ENCODE peak calls at places on chromosomes 6 and 20, in seven cellular contexts. S, B, Q, E, Z, M and G are unnamed samples.
A peak's percentile ranks its signal among the peaks of the same experiment; 100 is the strongest.

GRCh38 chr6:32854376-32855178 is 585 bp downstream of the PSMB9 start:
- DNase-seq in S (no peak), B (peak; percentile 20), Q (no peak), E (no peak), Z (peak; percentile 50), M (no peak), G (no peak)

GRCh38 chr6:81950877-81951276 is 198.4 kb upstream of the TENT5A start:
- DNase-seq in S (no peak), B (peak; percentile 86), Q (no peak), E (peak; percentile 19), Z (peak; percentile 73), M (no peak), G (no peak)

GRCh38 chr6:29824144-29824543 is 3.5 kb upstream of the HLA-G start:
- DNase-seq in S (no peak), B (no peak), Q (no peak), E (no peak), Z (no peak), M (no peak), G (no peak)

GRCh38 chr6:82957171-82957894 is 108.3 kb downstream of the UBE3D start:
- DNase-seq in S (no peak), B (peak; percentile 33), Q (peak; percentile 42), E (no peak), Z (no peak), M (no peak), G (no peak)

GRCh38 chr6:30719356-30719755 is 796 bp upstream of the TUBB start:
- DNase-seq in S (no peak), B (peak; percentile 29), Q (no peak), E (no peak), Z (no peak), M (no peak), G (no peak)

GRCh38 chr20:54148947-54149764 is 24.6 kb downstream of the CYP24A1 start:
- DNase-seq in S (no peak), B (no peak), Q (no peak), E (no peak), Z (no peak), M (no peak), G (no peak)

GRCh38 chr6:87731818-87732661 is 30.0 kb upstream of the AKIRIN2 start:
- DNase-seq in S (peak; percentile 94), B (peak; percentile 94), Q (peak; percentile 94), E (peak; percentile 53), Z (peak; percentile 100), M (peak; percentile 85), G (peak; percentile 95)

GRCh38 chr20:36179170-36179945 is 24.8 kb downstream of the EPB41L1 start:
- DNase-seq in S (no peak), B (no peak), Q (no peak), E (no peak), Z (no peak), M (no peak), G (no peak)

GRCh38 chr6:122845916-122846632 is 57.0 kb downstream of the SMPDL3A start:
- DNase-seq in S (no peak), B (peak; percentile 33), Q (no peak), E (peak; percentile 9), Z (peak; percentile 44), M (no peak), G (no peak)

GRCh38 chr6:116949964-116950363 is 72.9 kb downstream of the RFX6 start:
- DNase-seq in S (no peak), B (no peak), Q (no peak), E (no peak), Z (no peak), M (no peak), G (no peak)

GRCh38 chr6:163937071-163937470 is 522.6 kb downstream of the QKI start:
- DNase-seq in S (no peak), B (peak; percentile 23), Q (no peak), E (no peak), Z (no peak), M (no peak), G (no peak)

GRCh38 chr20:63061051-63061531 is 54.3 kb upstream of the BHLHE23 start:
- DNase-seq in S (no peak), B (no peak), Q (no peak), E (no peak), Z (no peak), M (no peak), G (no peak)

DNA sequence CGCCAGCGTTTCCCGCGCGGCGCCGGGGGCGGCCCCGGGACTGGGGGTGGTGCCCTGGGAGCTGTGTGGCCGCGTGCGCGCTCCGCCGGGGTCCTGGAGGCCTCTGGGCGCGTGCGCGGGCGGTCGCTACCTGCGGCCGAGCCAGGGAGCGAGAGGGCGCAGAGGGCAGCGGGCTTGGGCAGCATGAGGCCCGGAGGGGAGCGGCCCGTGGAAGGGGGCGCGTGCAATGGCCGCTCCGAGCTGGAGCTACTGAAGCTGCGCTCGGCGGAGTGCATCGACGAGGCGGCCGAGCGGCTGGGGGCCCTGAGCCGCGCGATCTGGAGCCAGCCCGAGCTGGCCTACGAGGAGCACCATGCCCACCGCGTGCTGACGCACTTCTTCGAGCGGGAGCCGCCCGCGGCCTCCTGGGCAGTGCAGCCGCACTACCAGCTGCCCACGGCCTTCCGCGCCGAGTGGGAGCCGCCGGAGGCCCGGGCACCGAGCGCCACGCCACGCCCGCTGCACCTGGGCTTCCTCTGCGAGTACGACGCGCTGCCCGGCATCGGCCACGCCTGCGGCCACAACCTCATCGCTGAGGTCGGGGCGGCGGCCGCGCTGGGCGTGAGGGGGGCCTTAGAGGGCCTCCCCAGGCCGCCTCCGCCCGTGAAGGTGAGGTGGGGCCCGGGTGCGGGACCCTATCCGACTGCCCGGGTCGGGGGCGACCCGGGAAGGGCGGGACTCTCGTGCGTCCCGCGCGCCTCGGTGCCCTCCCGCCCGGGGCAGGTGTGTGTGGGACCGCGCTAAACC is at the start of gene PM20D2:
- DNase-seq in S (no peak), B (peak; percentile 51), Q (no peak), E (no peak), Z (peak; percentile 22), M (peak; percentile 69), G (no peak)
- H3K4me3 ChIP-seq in S (peak within 1 kb of the TSS; percentile 76), B (peak within 1 kb of the TSS; percentile 69), Q (peak within 1 kb of the TSS; percentile 43), E (peak within 1 kb of the TSS; percentile 60), Z (peak within 1 kb of the TSS; percentile 70), M (peak within 1 kb of the TSS; percentile 84), G (peak within 1 kb of the TSS; percentile 70)

GRCh38 chr6:13272131-13273046 is 55.9 kb downstream of the TBC1D7 start:
- DNase-seq in S (peak; percentile 24), B (peak; percentile 63), Q (no peak), E (no peak), Z (no peak), M (peak; percentile 29), G (no peak)
- H3K4me3 ChIP-seq in S (no peak overlapping the region), B (no peak overlapping the region), Q (no peak overlapping the region), E (no peak overlapping the region), Z (no peak overlapping the region), M (no peak overlapping the region), G (no peak overlapping the region)

GRCh38 chr20:4812641-4813075 is 90.9 kb downstream of the PRND start:
- DNase-seq in S (no peak), B (no peak), Q (no peak), E (no peak), Z (no peak), M (no peak), G (no peak)
- H3K4me3 ChIP-seq in S (no peak overlapping the region), B (no peak overlapping the region), Q (no peak overlapping the region), E (no peak overlapping the region), Z (no peak overlapping the region), M (no peak overlapping the region), G (no peak overlapping the region)

GRCh38 chr6:42726026-42726425 is 3.6 kb upstream of the PRPH2 start:
- DNase-seq in S (no peak), B (no peak), Q (no peak), E (no peak), Z (no peak), M (no peak), G (no peak)
- H3K4me3 ChIP-seq in S (no peak overlapping the region), B (peak overlapping the region; percentile 56), Q (no peak overlapping the region), E (no peak overlapping the region), Z (no peak overlapping the region), M (no peak overlapping the region), G (no peak overlapping the region)

GRCh38 chr6:135183532-135184440 is 2.7 kb downstream of the MYB start:
- DNase-seq in S (no peak), B (peak; percentile 40), Q (no peak), E (no peak), Z (peak; percentile 24), M (no peak), G (no peak)
- H3K4me3 ChIP-seq in S (no peak overlapping the region), B (peak overlapping the region; percentile 64), Q (peak overlapping the region; percentile 48), E (no peak overlapping the region), Z (peak overlapping the region; percentile 67), M (no peak overlapping the region), G (peak overlapping the region; percentile 55)

GRCh38 chr20:9515761-9516657 is 1.6 kb downstream of the LAMP5 start:
- DNase-seq in S (no peak), B (peak; percentile 17), Q (no peak), E (no peak), Z (peak; percentile 14), M (no peak), G (peak; percentile 51)
- H3K4me3 ChIP-seq in S (no peak overlapping the region), B (peak overlapping the region; percentile 23), Q (no peak overlapping the region), E (no peak overlapping the region), Z (no peak overlapping the region), M (peak overlapping the region; percentile 18), G (peak overlapping the region; percentile 28)